ENCODE peak calls at places on chromosome 17, in six cellular contexts. One of them, this sample, is unnamed.
A peak's percentile ranks its signal among the peaks of the same experiment; 100 is the strongest.

GRCh38 chr17:41967141-41967920 is 736 bp downstream of the CNP start:
- DNase-seq in A549: no peak
- DNase-seq in esophagus squamous epithelium: no peak
- DNase-seq in Peyer's patch: no peak
- DNase-seq in heart left ventricle: no peak
- DNase-seq in prostate gland: no peak
- DNase-seq in this sample: peak; percentile 21

GRCh38 chr17:48134912-48135480 is 27.4 kb downstream of the SNX11 start:
- DNase-seq in A549: no peak
- DNase-seq in esophagus squamous epithelium: no peak
- DNase-seq in Peyer's patch: no peak
- DNase-seq in heart left ventricle: no peak
- DNase-seq in prostate gland: no peak
- DNase-seq in this sample: no peak

GRCh38 chr17:47990962-47991731 is 20.2 kb downstream of the CDK5RAP3 start:
- DNase-seq in A549: no peak
- DNase-seq in esophagus squamous epithelium: no peak
- DNase-seq in Peyer's patch: no peak
- DNase-seq in heart left ventricle: no peak
- DNase-seq in prostate gland: no peak
- DNase-seq in this sample: no peak

GRCh38 chr17:68613739-68614298 is 12.7 kb upstream of the FAM20A start:
- DNase-seq in A549: peak; percentile 21
- DNase-seq in esophagus squamous epithelium: no peak
- DNase-seq in Peyer's patch: no peak
- DNase-seq in heart left ventricle: peak; percentile 40
- DNase-seq in prostate gland: no peak
- DNase-seq in this sample: peak; percentile 43

GRCh38 chr17:60630352-60630751 is 30.4 kb downstream of the PPM1D start:
- DNase-seq in A549: no peak
- DNase-seq in esophagus squamous epithelium: no peak
- DNase-seq in Peyer's patch: no peak
- DNase-seq in heart left ventricle: peak; percentile 41
- DNase-seq in prostate gland: peak; percentile 17
- DNase-seq in this sample: peak; percentile 21

GRCh38 chr17:61130320-61130719 is 269.3 kb upstream of the TBX2 start:
- DNase-seq in A549: no peak
- DNase-seq in esophagus squamous epithelium: no peak
- DNase-seq in Peyer's patch: no peak
- DNase-seq in heart left ventricle: no peak
- DNase-seq in prostate gland: no peak
- DNase-seq in this sample: no peak

GRCh38 chr17:60941028-60941427 is 263.4 kb downstream of the BCAS3 start:
- DNase-seq in A549: no peak
- DNase-seq in esophagus squamous epithelium: no peak
- DNase-seq in Peyer's patch: no peak
- DNase-seq in heart left ventricle: peak; percentile 75
- DNase-seq in prostate gland: no peak
- DNase-seq in this sample: no peak

GRCh38 chr17:19238167-19238505 is 970 bp downstream of the EPN2 start:
- DNase-seq in A549: peak; percentile 58
- DNase-seq in esophagus squamous epithelium: no peak
- DNase-seq in Peyer's patch: no peak
- DNase-seq in heart left ventricle: peak; percentile 47
- DNase-seq in prostate gland: peak; percentile 46
- DNase-seq in this sample: peak; percentile 50

GRCh38 chr17:80026359-80027042 is 9.2 kb downstream of the TBC1D16 start:
- DNase-seq in A549: no peak
- DNase-seq in esophagus squamous epithelium: no peak
- DNase-seq in Peyer's patch: no peak
- DNase-seq in heart left ventricle: no peak
- DNase-seq in prostate gland: peak; percentile 76
- DNase-seq in this sample: no peak

GRCh38 chr17:44281570-44281969 is 13.6 kb upstream of the SLC4A1 start:
- DNase-seq in A549: no peak
- DNase-seq in esophagus squamous epithelium: no peak
- DNase-seq in Peyer's patch: no peak
- DNase-seq in heart left ventricle: no peak
- DNase-seq in prostate gland: no peak
- DNase-seq in this sample: no peak

GRCh38 chr17:8941520-8941919 is 24.0 kb downstream of the PIK3R5 start:
- DNase-seq in A549: no peak
- DNase-seq in esophagus squamous epithelium: no peak
- DNase-seq in Peyer's patch: peak; percentile 86
- DNase-seq in heart left ventricle: no peak
- DNase-seq in prostate gland: no peak
- DNase-seq in this sample: no peak

GRCh38 chr17:74393323-74393942 is 26.1 kb downstream of the GPR142 start:
- DNase-seq in A549: no peak
- DNase-seq in esophagus squamous epithelium: no peak
- DNase-seq in Peyer's patch: no peak
- DNase-seq in heart left ventricle: no peak
- DNase-seq in prostate gland: no peak
- DNase-seq in this sample: no peak

GRCh38 chr17:38879878-38880727 is 10.2 kb downstream of the LASP1 start:
- DNase-seq in A549: peak; percentile 95
- DNase-seq in esophagus squamous epithelium: no peak
- DNase-seq in Peyer's patch: no peak
- DNase-seq in heart left ventricle: peak; percentile 56
- DNase-seq in prostate gland: no peak
- DNase-seq in this sample: peak; percentile 68

GRCh38 chr17:80063815-80064585 is 27.6 kb downstream of the CCDC40 start:
- DNase-seq in A549: peak; percentile 93
- DNase-seq in esophagus squamous epithelium: no peak
- DNase-seq in Peyer's patch: peak; percentile 26
- DNase-seq in heart left ventricle: no peak
- DNase-seq in prostate gland: peak; percentile 23
- DNase-seq in this sample: peak; percentile 63

GRCh38 chr17:51668963-51669246 is 408.6 kb downstream of the UTP18 start:
- DNase-seq in A549: no peak
- DNase-seq in esophagus squamous epithelium: no peak
- DNase-seq in Peyer's patch: no peak
- DNase-seq in heart left ventricle: no peak
- DNase-seq in prostate gland: no peak
- DNase-seq in this sample: no peak

GRCh38 chr17:38604479-38605229 is 1.1 kb downstream of the SRCIN1 start:
- DNase-seq in A549: peak; percentile 52
- DNase-seq in esophagus squamous epithelium: no peak
- DNase-seq in Peyer's patch: no peak
- DNase-seq in heart left ventricle: no peak
- DNase-seq in prostate gland: no peak
- DNase-seq in this sample: no peak

GRCh38 chr17:64174686-64175456 is 44.9 kb upstream of the ERN1 start:
- DNase-seq in A549: no peak
- DNase-seq in esophagus squamous epithelium: no peak
- DNase-seq in Peyer's patch: no peak
- DNase-seq in heart left ventricle: no peak
- DNase-seq in prostate gland: no peak
- DNase-seq in this sample: peak; percentile 87

GRCh38 chr17:67139289-67139688 is 94.9 kb downstream of the CACNG1 start:
- DNase-seq in A549: no peak
- DNase-seq in esophagus squamous epithelium: no peak
- DNase-seq in Peyer's patch: no peak
- DNase-seq in heart left ventricle: no peak
- DNase-seq in prostate gland: no peak
- DNase-seq in this sample: no peak

GRCh38 chr17:36743130-36743529 is 141.7 kb downstream of the MRM1 start:
- DNase-seq in A549: no peak
- DNase-seq in esophagus squamous epithelium: no peak
- DNase-seq in Peyer's patch: no peak
- DNase-seq in heart left ventricle: no peak
- DNase-seq in prostate gland: no peak
- DNase-seq in this sample: no peak

GRCh38 chr17:55576237-55576998 is 65.2 kb upstream of the SMIM36 start:
- DNase-seq in A549: peak; percentile 44
- DNase-seq in esophagus squamous epithelium: no peak
- DNase-seq in Peyer's patch: no peak
- DNase-seq in heart left ventricle: no peak
- DNase-seq in prostate gland: no peak
- DNase-seq in this sample: no peak

GRCh38 chr17:59558039-59558438 is 7.4 kb upstream of the DHX40 start:
- DNase-seq in A549: no peak
- DNase-seq in esophagus squamous epithelium: no peak
- DNase-seq in Peyer's patch: no peak
- DNase-seq in heart left ventricle: no peak
- DNase-seq in prostate gland: no peak
- DNase-seq in this sample: no peak

GRCh38 chr17:36609498-36609862 is 8.1 kb downstream of the MRM1 start:
- DNase-seq in A549: no peak
- DNase-seq in esophagus squamous epithelium: no peak
- DNase-seq in Peyer's patch: no peak
- DNase-seq in heart left ventricle: no peak
- DNase-seq in prostate gland: no peak
- DNase-seq in this sample: no peak

GRCh38 chr17:34716291-34716690 is 136.9 kb downstream of the TMEM132E start:
- DNase-seq in A549: no peak
- DNase-seq in esophagus squamous epithelium: no peak
- DNase-seq in Peyer's patch: no peak
- DNase-seq in heart left ventricle: no peak
- DNase-seq in prostate gland: no peak
- DNase-seq in this sample: no peak

GRCh38 chr17:49360796-49361128 is 1.3 kb downstream of the ZNF652 start:
- DNase-seq in A549: peak; percentile 60
- DNase-seq in esophagus squamous epithelium: no peak
- DNase-seq in Peyer's patch: no peak
- DNase-seq in heart left ventricle: no peak
- DNase-seq in prostate gland: no peak
- DNase-seq in this sample: peak; percentile 28

GRCh38 chr17:80279895-80280294 is 19.2 kb downstream of the RNF213 start:
- DNase-seq in A549: no peak
- DNase-seq in esophagus squamous epithelium: no peak
- DNase-seq in Peyer's patch: no peak
- DNase-seq in heart left ventricle: peak; percentile 62
- DNase-seq in prostate gland: no peak
- DNase-seq in this sample: peak; percentile 87

GRCh38 chr17:28982191-28982793 is 23.5 kb downstream of the SEZ6 start:
- DNase-seq in A549: no peak
- DNase-seq in esophagus squamous epithelium: no peak
- DNase-seq in Peyer's patch: peak; percentile 54
- DNase-seq in heart left ventricle: peak; percentile 37
- DNase-seq in prostate gland: peak; percentile 19
- DNase-seq in this sample: no peak
- H3K27ac ChIP-seq in A549: no peak overlapping the region
- H3K27ac ChIP-seq in esophagus squamous epithelium: peak overlapping the region; percentile 68
- H3K27ac ChIP-seq in Peyer's patch: peak overlapping the region; percentile 70
- H3K27ac ChIP-seq in heart left ventricle: no peak overlapping the region
- H3K27ac ChIP-seq in prostate gland: no peak overlapping the region
- H3K27ac ChIP-seq in this sample: peak overlapping the region; percentile 65

DNA sequence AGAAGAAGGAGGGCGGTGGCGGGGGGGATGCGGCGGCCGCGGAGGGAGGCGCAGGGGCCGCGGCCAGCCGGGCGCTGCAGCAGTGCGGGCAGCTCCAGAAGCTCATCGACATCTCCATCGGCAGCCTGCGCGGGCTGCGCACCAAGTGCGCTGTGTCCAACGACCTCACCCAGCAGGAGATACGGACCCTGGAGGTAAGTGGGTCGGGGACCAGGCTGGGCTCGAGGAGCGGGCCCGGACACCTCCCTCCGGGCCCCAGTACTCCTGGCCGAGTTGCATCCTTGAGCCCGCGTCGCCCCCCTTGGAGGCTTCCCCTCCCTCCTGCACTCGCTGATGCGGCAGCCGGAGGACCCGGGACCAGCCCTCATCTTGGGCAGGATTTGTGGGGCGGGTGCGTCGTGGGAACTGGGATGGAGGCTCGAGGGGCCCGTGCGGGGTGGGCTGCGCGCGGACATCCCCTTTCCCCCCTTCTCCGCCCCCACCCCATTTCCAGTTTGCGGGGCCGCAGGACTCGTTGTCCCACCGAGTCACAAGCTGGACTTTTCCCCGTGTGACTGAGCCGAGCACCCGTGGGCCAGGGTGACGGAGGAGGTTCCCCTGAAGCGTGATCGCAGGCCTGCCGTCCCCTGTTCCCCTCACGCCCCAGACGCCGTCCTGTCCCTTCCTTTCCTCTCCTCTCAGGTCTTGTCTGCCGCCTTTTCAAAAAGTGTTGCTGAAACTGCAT is 595 bp downstream of the KSR1 start:
- DNase-seq in A549: no peak
- DNase-seq in esophagus squamous epithelium: no peak
- DNase-seq in Peyer's patch: peak; percentile 24
- DNase-seq in heart left ventricle: no peak
- DNase-seq in prostate gland: peak; percentile 24
- DNase-seq in this sample: peak; percentile 19
- TF ChIP-seq POLR2A in A549: no peak
- TF ChIP-seq POLR2A in esophagus squamous epithelium: no peak
- TF ChIP-seq POLR2A in Peyer's patch: no peak
- TF ChIP-seq POLR2A in heart left ventricle: no peak
- TF ChIP-seq POLR2A in prostate gland: no peak
- TF ChIP-seq POLR2A in this sample: no peak

GRCh38 chr17:63041251-63041650 is 75.2 kb downstream of the TANC2 start:
- DNase-seq in A549: no peak
- DNase-seq in esophagus squamous epithelium: no peak
- DNase-seq in Peyer's patch: no peak
- DNase-seq in heart left ventricle: no peak
- DNase-seq in prostate gland: no peak
- DNase-seq in this sample: no peak

GRCh38 chr17:63041722-63042121 is 75.7 kb downstream of the TANC2 start:
- DNase-seq in A549: no peak
- DNase-seq in esophagus squamous epithelium: no peak
- DNase-seq in Peyer's patch: no peak
- DNase-seq in heart left ventricle: no peak
- DNase-seq in prostate gland: no peak
- DNase-seq in this sample: no peak

GRCh38 chr17:63039899-63040602 is 74.0 kb downstream of the TANC2 start:
- DNase-seq in A549: peak; percentile 29
- DNase-seq in esophagus squamous epithelium: no peak
- DNase-seq in Peyer's patch: no peak
- DNase-seq in heart left ventricle: no peak
- DNase-seq in prostate gland: no peak
- DNase-seq in this sample: no peak

GRCh38 chr17:63040816-63041215 is 74.8 kb downstream of the TANC2 start:
- DNase-seq in A549: no peak
- DNase-seq in esophagus squamous epithelium: no peak
- DNase-seq in Peyer's patch: no peak
- DNase-seq in heart left ventricle: no peak
- DNase-seq in prostate gland: no peak
- DNase-seq in this sample: no peak

DNA sequence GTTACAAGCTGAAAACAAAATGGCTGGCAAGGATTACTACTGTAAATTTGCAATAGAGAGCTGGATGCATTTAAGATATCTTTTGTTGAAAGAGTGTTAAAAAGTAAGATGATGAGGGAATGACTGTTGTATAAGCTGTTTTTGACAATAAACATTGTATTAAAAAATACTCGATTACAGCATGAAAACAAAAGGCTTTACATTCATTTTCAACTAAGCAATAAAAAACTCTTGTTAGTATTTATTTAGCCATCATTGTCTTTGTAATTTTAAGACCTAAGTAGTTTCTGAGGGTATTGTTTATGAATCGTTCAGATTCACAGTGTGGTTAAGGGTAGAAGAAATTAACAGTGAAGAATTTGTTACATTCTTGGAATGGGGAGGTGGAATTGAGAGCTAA is 76.4 kb downstream of the TANC2 start:
- DNase-seq in A549: no peak
- DNase-seq in esophagus squamous epithelium: no peak
- DNase-seq in Peyer's patch: no peak
- DNase-seq in heart left ventricle: no peak
- DNase-seq in prostate gland: no peak
- DNase-seq in this sample: no peak
- H3K27ac ChIP-seq in A549: no peak overlapping the region
- H3K27ac ChIP-seq in esophagus squamous epithelium: no peak overlapping the region
- H3K27ac ChIP-seq in Peyer's patch: no peak overlapping the region
- H3K27ac ChIP-seq in heart left ventricle: no peak overlapping the region
- H3K27ac ChIP-seq in prostate gland: no peak overlapping the region
- H3K27ac ChIP-seq in this sample: no peak overlapping the region

GRCh38 chr17:65496801-65497200 is 64.6 kb downstream of the AXIN2 start:
- DNase-seq in A549: no peak
- DNase-seq in esophagus squamous epithelium: no peak
- DNase-seq in Peyer's patch: no peak
- DNase-seq in heart left ventricle: no peak
- DNase-seq in prostate gland: no peak
- DNase-seq in this sample: no peak
- TF ChIP-seq POLR2A in A549: no peak
- TF ChIP-seq POLR2A in esophagus squamous epithelium: no peak
- TF ChIP-seq POLR2A in Peyer's patch: no peak
- TF ChIP-seq POLR2A in heart left ventricle: no peak
- TF ChIP-seq POLR2A in prostate gland: no peak
- TF ChIP-seq POLR2A in this sample: no peak

This sample was measured in thyroid gland.